ENCODE peak calls at places on chromosomes 5 and 9, in six cellular contexts. Y is fibroblast of pulmonary artery; S is NCI-H1105; B is activated naive CD4-positive, alpha-beta T cell treated with Interleukin-2 at 50 U/mL for 16 hours; U is EL; P is G401. J is an unnamed sample.

GRCh38 chr5:75275736-75276135 is 39.1 kb upstream of the ANKRD31 start:
- DNase-seq in U (no peak), S (no peak), Y (no peak), P (no peak), B (no peak), J (no peak)

GRCh38 chr9:82466616-82467251 is 478.2 kb downstream of the SPATA31D1 start:
- DNase-seq in U (no peak), B (no peak), P (no peak), S (no peak), Y (peak), J (no peak)

GRCh38 chr5:125331987-125332628 is 585.7 kb upstream of the ZNF608 start:
- DNase-seq in U (no peak), B (no peak), Y (no peak), P (no peak), S (no peak), J (no peak)

GRCh38 chr9:122220673-122221222 is 8.0 kb downstream of the LHX6 start:
- DNase-seq in U (no peak), B (no peak), Y (no peak), S (no peak), P (no peak), J (no peak)

GRCh38 chr9:84343111-84343521 is 2.6 kb upstream of the SLC28A3 start:
- DNase-seq in Y (peak), P (no peak), U (peak), S (no peak), B (no peak), J (peak)

GRCh38 chr9:98930792-98931191 is 12.9 kb upstream of the COL15A1 start:
- DNase-seq in P (no peak), S (no peak), U (no peak), B (no peak), Y (no peak), J (no peak)

GRCh38 chr5:170338933-170339779 is 41.6 kb upstream of the LCP2 start:
- DNase-seq in S (no peak), Y (no peak), B (peak), P (no peak), U (no peak), J (no peak)

GRCh38 chr9:76704601-76705204 is 59.5 kb upstream of the PCA3 start:
- DNase-seq in B (no peak), Y (peak), S (peak), P (peak), U (peak), J (peak)

GRCh38 chr5:108003178-108003577 is 332.4 kb upstream of the EFNA5 start:
- DNase-seq in S (no peak), Y (peak), P (no peak), U (peak), B (no peak), J (peak)

GRCh38 chr9:130117816-130118632 is 54.2 kb upstream of the NCS1 start:
- DNase-seq in Y (peak), B (no peak), P (no peak), S (no peak), U (peak), J (peak)

GRCh38 chr5:141878186-141878770 is at the start of gene PCDH1:
- DNase-seq in B (peak), S (no peak), P (peak), U (peak), Y (peak), J (peak)

GRCh38 chr5:137186759-137187461 is 312.2 kb downstream of the SPOCK1 start:
- DNase-seq in B (no peak), S (no peak), Y (peak), P (no peak), U (peak), J (no peak)

GRCh38 chr5:171367424-171368370 is 20.0 kb upstream of the NPM1 start:
- DNase-seq in P (no peak), Y (peak), U (peak), B (no peak), S (no peak), J (peak)

GRCh38 chr9:12060811-12061210 is 632.4 kb upstream of the TYRP1 start:
- DNase-seq in Y (no peak), U (no peak), B (no peak), S (no peak), P (no peak), J (no peak)

GRCh38 chr9:80204054-80204453 is 632.3 kb downstream of the TLE4 start:
- DNase-seq in Y (no peak), U (peak), B (no peak), P (no peak), S (no peak), J (no peak)

GRCh38 chr5:107554776-107555424 is 115.8 kb downstream of the EFNA5 start:
- DNase-seq in Y (no peak), S (no peak), U (no peak), P (no peak), B (no peak), J (no peak)

GRCh38 chr9:135210676-135211523 is 123.4 kb downstream of the OLFM1 start:
- DNase-seq in B (no peak), U (no peak), S (no peak), Y (no peak), P (no peak), J (no peak)

GRCh38 chr5:88884435-88884877 is 1.5 kb upstream of the MEF2C start:
- DNase-seq in U (no peak), P (peak), Y (peak), B (no peak), S (peak), J (peak)

GRCh38 chr9:16223074-16223871 is 647.2 kb downstream of the BNC2 start:
- DNase-seq in P (no peak), Y (no peak), B (no peak), U (no peak), S (peak), J (no peak)

GRCh38 chr9:135574331-135574730 is 12.8 kb downstream of the PAEP start:
- DNase-seq in P (no peak), S (no peak), U (no peak), B (no peak), Y (no peak), J (peak)

GRCh38 chr9:83572524-83572923 is 34.3 kb upstream of the FRMD3 start:
- DNase-seq in S (no peak), B (no peak), U (peak), P (no peak), Y (peak), J (peak)

GRCh38 chr9:134425815-134426214 is 99.6 kb downstream of the RXRA start:
- DNase-seq in P (no peak), U (no peak), B (no peak), Y (no peak), S (no peak), J (no peak)

GRCh38 chr5:125372694-125373621 is 626.5 kb upstream of the ZNF608 start:
- DNase-seq in S (peak), Y (peak), U (peak), P (no peak), B (no peak), J (peak)

GRCh38 chr5:168747987-168748777 is 169.0 kb upstream of the PANK3 start:
- DNase-seq in P (peak), U (peak), Y (peak), S (peak), B (peak), J (peak)

GRCh38 chr9:135116892-135117680 is 29.6 kb downstream of the OLFM1 start:
- DNase-seq in U (no peak), S (no peak), P (no peak), Y (no peak), B (no peak), J (peak)

GRCh38 chr5:55450050-55450765 is 84.6 kb downstream of the PLPP1 start:
- DNase-seq in P (no peak), Y (peak), B (no peak), S (no peak), U (peak), J (peak)

GRCh38 chr9:93459432-93459847 is 6.1 kb upstream of the FAM120AOS start:
- DNase-seq in U (no peak), Y (no peak), B (no peak), S (no peak), P (no peak), J (no peak)

GRCh38 chr5:140145818-140146522 is 20.2 kb downstream of the IGIP start:
- DNase-seq in P (peak), S (no peak), U (peak), B (peak), Y (peak), J (peak)

GRCh38 chr5:90680831-90681420 is 122.3 kb downstream of the ADGRV1 start:
- DNase-seq in B (no peak), U (no peak), S (no peak), P (no peak), Y (no peak), J (no peak)

GRCh38 chr9:90921104-90921503 is 119.5 kb downstream of the SYK start:
- DNase-seq in S (peak), P (peak), B (no peak), U (no peak), Y (peak), J (no peak)

GRCh38 chr9:117616436-117616835 is 87.8 kb upstream of the TLR4 start:
- DNase-seq in S (peak), P (peak), U (no peak), Y (no peak), B (no peak), J (no peak)

GRCh38 chr9:134204991-134205578 is 40.7 kb upstream of the RNU6ATAC start:
- DNase-seq in S (no peak), B (no peak), P (no peak), U (peak), Y (peak), J (no peak)

GRCh38 chr5:171790408-171790807 is 4.8 kb downstream of the SMIM23 start:
- DNase-seq in Y (no peak), P (no peak), B (no peak), U (no peak), S (no peak), J (no peak)

GRCh38 chr5:102241809-102242421 is 54.2 kb downstream of the SLCO4C1 start:
- DNase-seq in S (no peak), P (no peak), B (no peak), Y (no peak), U (no peak), J (no peak)

GRCh38 chr5:19241690-19242089 is 746.3 kb downstream of the CDH18 start:
- DNase-seq in S (no peak), P (no peak), Y (no peak), U (no peak), B (no peak), J (peak)

GRCh38 chr9:110146371-110146770 is 61.6 kb downstream of the C9orf152 start:
- DNase-seq in S (no peak), U (peak), Y (no peak), B (no peak), P (no peak), J (no peak)

J was measured in RPMI7951.